ENCODE peak calls at places on chromosomes 4 and X, in four cellular contexts. V, S, Q and O are unnamed samples.
A peak's percentile ranks its signal among the peaks of the same experiment; 100 is the strongest.

GRCh38 chrX:13005671-13006473 is 31.0 kb downstream of the TMSB4X start:
- DNase-seq in V (no peak), S (no peak), Q (no peak), O (peak; percentile 70)

GRCh38 chr4:168028568-168028967 is 63.8 kb upstream of the ANXA10 start:
- DNase-seq in S (peak; percentile 37), V (peak; percentile 5), Q (no peak), O (peak; percentile 11)

GRCh38 chr4:15396157-15396800 is 31.6 kb upstream of the C1QTNF7 start:
- DNase-seq in V (peak; percentile 33), Q (peak; percentile 80), S (peak; percentile 41), O (peak; percentile 48)

GRCh38 chr4:81502561-81502960 is 30.9 kb upstream of the RASGEF1B start:
- DNase-seq in Q (no peak), V (no peak), S (no peak), O (no peak)

GRCh38 chrX:1475881-1476280 is 23.2 kb upstream of the ASMTL start:
- DNase-seq in V (no peak), Q (peak; percentile 16), S (no peak), O (no peak)

GRCh38 chrX:141701081-141701480 is 2.5 kb upstream of the SPANXD start:
- DNase-seq in V (no peak), S (no peak), Q (no peak), O (no peak)

GRCh38 chr4:100391913-100392312 is 125.9 kb downstream of the EMCN start:
- DNase-seq in Q (no peak), S (no peak), V (no peak), O (peak; percentile 43)

GRCh38 chr4:76896731-76897521 is 1.0 kb downstream of the SOWAHB start:
- DNase-seq in S (peak; percentile 13), Q (no peak), V (peak; percentile 76), O (peak; percentile 18)

GRCh38 chr4:18314731-18315130 is 293.2 kb upstream of the LCORL start:
- DNase-seq in S (no peak), Q (no peak), V (peak; percentile 15), O (no peak)

GRCh38 chr4:74768857-74769525 is 25.3 kb downstream of the BTC start:
- DNase-seq in Q (no peak), V (no peak), S (peak; percentile 52), O (peak; percentile 9)

GRCh38 chrX:47217121-47217851 is 1.2 kb upstream of the CDK16 start:
- DNase-seq in Q (no peak), S (no peak), V (peak; percentile 49), O (peak; percentile 62)

GRCh38 chrX:132480581-132481203 is 8.1 kb downstream of the MBNL3 start:
- DNase-seq in S (no peak), V (no peak), Q (no peak), O (peak; percentile 20)

GRCh38 chrX:103063918-103064434 is at the start of gene BEX1:
- DNase-seq in V (peak; percentile 86), Q (peak; percentile 64), S (no peak), O (no peak)

GRCh38 chr4:176545886-176546285 is 226.1 kb downstream of the SPCS3 start:
- DNase-seq in Q (no peak), S (no peak), V (no peak), O (peak; percentile 59)

GRCh38 chrX:37685452-37686347 is at the start of gene XK:
- DNase-seq in V (peak; percentile 57), Q (peak; percentile 63), S (peak; percentile 76), O (no peak)

GRCh38 chr4:90095000-90095399 is 32.2 kb upstream of the CCSER1 start:
- DNase-seq in S (no peak), V (no peak), Q (no peak), O (no peak)

GRCh38 chr4:1026115-1026514 is 14.7 kb downstream of the FGFRL1 start:
- DNase-seq in Q (no peak), S (no peak), V (peak; percentile 67), O (peak; percentile 21)

GRCh38 chr4:112704991-112705845 is 68.3 kb downstream of the LARP7 start:
- DNase-seq in Q (peak; percentile 58), S (peak; percentile 39), V (peak; percentile 82), O (peak; percentile 58)

GRCh38 chr4:169956441-169956840 is 69.8 kb downstream of the MFAP3L start:
- DNase-seq in S (no peak), Q (no peak), V (no peak), O (no peak)

GRCh38 chr4:37561803-37562207 is 124.4 kb downstream of the RELL1 start:
- DNase-seq in Q (no peak), V (no peak), S (peak; percentile 69), O (peak; percentile 80)

GRCh38 chr4:7938513-7939376 is 916 bp downstream of the AFAP1 start:
- DNase-seq in Q (no peak), V (peak; percentile 77), S (peak; percentile 21), O (peak; percentile 45)

GRCh38 chrX:88135735-88136134 is 611.3 kb upstream of the CPXCR1 start:
- DNase-seq in V (no peak), S (no peak), Q (no peak), O (no peak)

GRCh38 chr4:53022162-53023100 is 160.3 kb downstream of the RASL11B start:
- DNase-seq in V (no peak), S (no peak), Q (no peak), O (no peak)

GRCh38 chr4:7335363-7336066 is 99.2 kb downstream of the PSAPL1 start:
- DNase-seq in V (peak; percentile 83), S (peak; percentile 58), Q (peak; percentile 98), O (peak; percentile 4)

GRCh38 chr4:47704693-47705325 is 133.1 kb downstream of the CORIN start:
- DNase-seq in Q (no peak), S (peak; percentile 30), V (peak; percentile 58), O (peak; percentile 37)

GRCh38 chr4:172489896-172490295 is 676.7 kb downstream of the GALNTL6 start:
- DNase-seq in S (no peak), Q (no peak), V (no peak), O (no peak)

GRCh38 chr4:68748181-68748981 is 67.4 kb upstream of the UGT2B10 start:
- DNase-seq in Q (no peak), S (no peak), V (no peak), O (no peak)

GRCh38 chrX:45445745-45446412 is 245.2 kb upstream of the DIPK2B start:
- DNase-seq in S (peak; percentile 31), Q (no peak), V (no peak), O (peak; percentile 76)

GRCh38 chr4:139795915-139796314 is 130.3 kb downstream of the MGST2 start:
- DNase-seq in Q (no peak), S (no peak), V (no peak), O (peak; percentile 48)

GRCh38 chr4:99878604-99879003 is 15.6 kb downstream of the LAMTOR3 start:
- DNase-seq in Q (no peak), S (no peak), V (no peak), O (no peak)

GRCh38 chr4:116726523-116726922 is 358.9 kb downstream of the TRAM1L1 start:
- DNase-seq in V (no peak), Q (no peak), S (no peak), O (no peak)

GRCh38 chr4:151325320-151326246 is at the start of gene SH3D19:
- DNase-seq in Q (peak; percentile 75), S (peak; percentile 84), V (peak; percentile 88), O (peak; percentile 19)

GRCh38 chr4:37620174-37620573 is 66.0 kb downstream of the RELL1 start:
- DNase-seq in Q (no peak), S (no peak), V (no peak), O (no peak)

GRCh38 chr4:134695433-134695832 is 493.8 kb upstream of the PABPC4L start:
- DNase-seq in S (no peak), Q (no peak), V (no peak), O (no peak)

DNA sequence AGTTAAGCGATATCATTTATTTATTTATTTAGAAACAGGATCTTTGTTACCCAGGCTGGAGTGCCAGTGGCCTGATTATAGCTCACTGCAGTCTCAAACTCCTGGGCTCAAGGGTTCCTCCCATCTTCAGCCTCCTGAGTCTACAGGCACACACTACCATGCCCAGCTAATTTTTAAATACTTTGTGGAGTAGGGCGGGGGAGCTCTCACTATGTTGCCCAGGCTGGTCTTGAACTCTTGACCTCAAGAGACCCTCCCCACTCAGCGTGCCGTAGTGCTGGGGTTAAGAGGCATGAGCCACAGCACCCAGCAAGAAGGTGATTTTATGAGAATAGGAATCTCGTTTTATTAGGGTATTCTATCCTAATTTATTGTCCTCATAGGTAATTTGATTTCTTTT is 3.9 kb upstream of the UFSP2 start:
- DNase-seq in V (no peak), S (no peak), Q (no peak), O (no peak)
- TF ChIP-seq RFX5 in V (no peak), S (no peak), Q (no peak), O (no peak)

GRCh38 chrX:118179161-118179560 is 62.6 kb upstream of the KLHL13 start:
- DNase-seq in Q (no peak), S (no peak), V (no peak), O (no peak)
- TF ChIP-seq RFX5 in Q (no peak), S (no peak), V (no peak), O (no peak)

GRCh38 chrX:56804867-56805266 is 75.8 kb downstream of the NBDY start:
- DNase-seq in Q (no peak), S (no peak), V (no peak), O (no peak)
- TF ChIP-seq RFX5 in Q (no peak), S (no peak), V (no peak), O (no peak)

GRCh38 chrX:14916017-14916674 is 42.9 kb downstream of the MOSPD2 start:
- DNase-seq in V (no peak), S (no peak), Q (no peak), O (peak; percentile 81)
- TF ChIP-seq RFX5 in V (no peak), S (no peak), Q (no peak), O (no peak)

DNA sequence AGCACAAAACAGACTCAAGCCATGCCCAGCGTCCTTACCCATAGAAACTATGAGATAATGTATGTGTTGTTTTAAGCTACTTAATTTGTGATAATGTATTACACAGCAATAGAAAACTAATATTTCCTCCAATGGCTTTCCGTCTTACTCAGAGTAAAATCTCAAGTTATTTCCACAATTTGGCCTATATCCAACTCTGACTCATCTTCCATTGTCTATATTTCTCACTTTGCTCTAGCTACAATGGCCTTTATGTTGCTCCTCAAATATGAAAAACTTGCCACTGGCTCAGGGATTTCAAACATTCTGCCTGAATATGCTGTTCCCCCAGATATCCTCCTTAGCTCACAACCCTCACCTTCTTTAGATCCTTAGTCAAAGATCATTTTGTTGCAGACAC is 31.6 kb downstream of the IQCM start:
- DNase-seq in Q (no peak), V (no peak), S (no peak), O (peak; percentile 32)
- TF ChIP-seq RFX5 in Q (no peak), V (no peak), S (no peak), O (no peak)